ENCODE peak calls at places on chromosomes 4 and X, in seven cellular contexts. T, C, M, O, E, F and D are unnamed samples.

GRCh38 chr4:108360857-108361820 is 192.4 kb upstream of the LEF1 start:
- DNase-seq in F (no peak), M (no peak), C (peak), E (peak), T (peak), O (peak), D (no peak)

GRCh38 chrX:10172867-10173266 is 16.1 kb downstream of the CLCN4 start:
- DNase-seq in M (no peak), C (no peak), E (no peak), O (no peak), T (no peak), F (no peak), D (no peak)

GRCh38 chr4:112704991-112705845 is 68.3 kb downstream of the LARP7 start:
- DNase-seq in F (peak), O (peak), C (peak), E (peak), T (no peak), M (peak), D (peak)

GRCh38 chrX:13051167-13051528 is 6.7 kb upstream of the FAM9C start:
- DNase-seq in C (no peak), M (no peak), E (no peak), F (no peak), T (no peak), O (no peak), D (no peak)

GRCh38 chrX:134600714-134601113 is 57.6 kb downstream of the PLAC1 start:
- DNase-seq in M (no peak), F (no peak), T (peak), C (no peak), E (no peak), O (no peak), D (no peak)

GRCh38 chr4:184475096-184475461 is 729 bp upstream of the IRF2 start:
- DNase-seq in E (no peak), M (no peak), O (peak), F (peak), T (peak), C (no peak), D (peak)

GRCh38 chr4:80286451-80286850 is 20.0 kb downstream of the FGF5 start:
- DNase-seq in F (no peak), M (no peak), O (peak), C (no peak), T (no peak), E (no peak), D (no peak)

GRCh38 chrX:72079607-72080006 is 52.1 kb downstream of the RTL5 start:
- DNase-seq in E (no peak), T (no peak), F (no peak), M (no peak), C (no peak), O (no peak), D (no peak)

GRCh38 chr4:76703676-76704075 is 194.3 kb downstream of the SOWAHB start:
- DNase-seq in E (no peak), F (no peak), M (no peak), T (no peak), O (no peak), C (no peak), D (no peak)

GRCh38 chrX:41541381-41541780 is 94.2 kb downstream of the NYX start:
- DNase-seq in T (no peak), M (no peak), F (no peak), O (no peak), E (no peak), C (no peak), D (no peak)

GRCh38 chrX:14673764-14674163 is 144.4 kb downstream of the GLRA2 start:
- DNase-seq in T (peak), E (peak), C (no peak), O (peak), M (no peak), F (no peak), D (peak)

GRCh38 chr4:88029556-88029955 is 22.1 kb downstream of the PKD2 start:
- DNase-seq in C (no peak), T (no peak), O (no peak), F (no peak), M (no peak), E (no peak), D (no peak)

GRCh38 chr4:23438764-23439163 is 451.1 kb downstream of the PPARGC1A start:
- DNase-seq in T (no peak), F (no peak), M (no peak), C (no peak), O (no peak), E (no peak), D (no peak)

GRCh38 chrX:19907794-19908193 is 20.4 kb upstream of the SH3KBP1 start:
- DNase-seq in M (no peak), C (no peak), E (no peak), F (no peak), O (no peak), T (no peak), D (no peak)

GRCh38 chr4:55079451-55080173 is 45.8 kb downstream of the KDR start:
- DNase-seq in T (no peak), E (no peak), O (no peak), F (no peak), C (no peak), M (no peak), D (no peak)

GRCh38 chr4:138540056-138540800 is 298.1 kb upstream of the SLC7A11 start:
- DNase-seq in O (no peak), T (no peak), F (no peak), E (no peak), M (no peak), C (no peak), D (no peak)

GRCh38 chr4:168731706-168732414 is 235.0 kb downstream of the PALLD start:
- DNase-seq in F (no peak), C (no peak), E (no peak), T (no peak), M (no peak), O (no peak), D (no peak)

GRCh38 chr4:79623125-79623905 is 215.3 kb upstream of the GK2 start:
- DNase-seq in E (no peak), T (no peak), C (no peak), F (no peak), M (no peak), O (no peak), D (no peak)

GRCh38 chr4:118911162-118911791 is 22.6 kb downstream of the SYNPO2 start:
- DNase-seq in E (no peak), O (no peak), C (no peak), T (no peak), M (no peak), F (no peak), D (no peak)

GRCh38 chr4:79160962-79161361 is 164.9 kb downstream of the NAA11 start:
- DNase-seq in C (no peak), O (no peak), T (no peak), E (no peak), M (no peak), F (no peak), D (no peak)

GRCh38 chr4:48297447-48297846 is 27.8 kb upstream of the TEC start:
- DNase-seq in E (no peak), F (no peak), O (no peak), T (no peak), M (no peak), C (no peak), D (no peak)

GRCh38 chr4:80507507-80507906 is 172.0 kb downstream of the CFAP299 start:
- DNase-seq in M (no peak), E (no peak), F (no peak), T (peak), C (no peak), O (no peak), D (peak)

GRCh38 chr4:139222215-139222614 is 45.2 kb upstream of the ELF2 start:
- DNase-seq in T (no peak), C (no peak), M (no peak), E (no peak), O (no peak), F (no peak), D (no peak)

GRCh38 chr4:67762091-67762490 is 7.9 kb upstream of the GNRHR start:
- DNase-seq in T (peak), F (no peak), C (no peak), M (no peak), O (no peak), E (no peak), D (peak)

GRCh38 chr4:48031802-48032525 is 15.4 kb downstream of the NIPAL1 start:
- DNase-seq in C (no peak), F (no peak), E (no peak), T (no peak), M (no peak), O (no peak), D (no peak)

GRCh38 chrX:11629593-11630211 is 36.0 kb downstream of the ARHGAP6 start:
- DNase-seq in M (no peak), E (peak), O (no peak), C (no peak), F (no peak), T (peak), D (peak)

GRCh38 chr4:11805837-11806236 is 377.1 kb upstream of the HS3ST1 start:
- DNase-seq in C (no peak), F (no peak), E (no peak), M (no peak), O (no peak), T (peak), D (peak)

GRCh38 chr4:46986922-46987638 is 6.3 kb downstream of the GABRA4 start:
- DNase-seq in F (no peak), T (no peak), M (no peak), O (no peak), C (no peak), E (no peak), D (no peak)

GRCh38 chrX:138761380-138761779 is 49.9 kb upstream of the FGF13 start:
- DNase-seq in C (no peak), E (no peak), F (no peak), O (no peak), M (no peak), T (no peak), D (no peak)

GRCh38 chr4:7135389-7135746 is 57.0 kb upstream of the SORCS2 start:
- DNase-seq in C (no peak), E (no peak), F (no peak), T (no peak), O (no peak), M (no peak), D (no peak)

GRCh38 chrX:14913241-14913640 is 40.0 kb downstream of the MOSPD2 start:
- DNase-seq in F (no peak), M (no peak), C (no peak), E (no peak), T (no peak), O (no peak), D (no peak)

GRCh38 chr4:189979196-189980047 is 38.8 kb downstream of the FRG1 start:
- DNase-seq in E (no peak), O (no peak), M (no peak), T (no peak), C (no peak), F (no peak), D (no peak)

DNA sequence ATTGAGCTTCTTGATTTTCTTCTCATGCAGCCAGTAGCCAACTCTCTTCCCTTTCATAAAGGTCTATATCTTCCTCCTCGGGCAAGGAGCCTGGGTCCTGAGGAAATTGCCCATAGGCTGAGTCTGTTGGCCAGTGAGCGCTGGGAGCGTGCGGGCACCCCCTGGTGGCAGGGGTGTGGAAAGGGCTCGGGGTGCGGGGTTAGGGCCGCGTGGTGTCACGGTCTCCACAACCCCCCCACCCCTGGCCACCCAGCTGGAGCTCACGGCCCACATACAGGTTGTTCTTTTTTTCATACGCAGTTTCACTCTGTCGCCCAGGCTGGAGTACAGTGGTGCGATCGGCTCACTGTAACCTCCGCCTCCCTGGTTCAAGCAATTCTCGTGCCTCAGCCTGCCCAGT is 13.1 kb downstream of the RBM10 start:
- DNase-seq in T (no peak), O (no peak), F (no peak), E (no peak), C (no peak), M (no peak), D (no peak)
- TF ChIP-seq CTCF in T (no peak), O (no peak), F (no peak), E (no peak), C (no peak), M (peak), D (no peak)

DNA sequence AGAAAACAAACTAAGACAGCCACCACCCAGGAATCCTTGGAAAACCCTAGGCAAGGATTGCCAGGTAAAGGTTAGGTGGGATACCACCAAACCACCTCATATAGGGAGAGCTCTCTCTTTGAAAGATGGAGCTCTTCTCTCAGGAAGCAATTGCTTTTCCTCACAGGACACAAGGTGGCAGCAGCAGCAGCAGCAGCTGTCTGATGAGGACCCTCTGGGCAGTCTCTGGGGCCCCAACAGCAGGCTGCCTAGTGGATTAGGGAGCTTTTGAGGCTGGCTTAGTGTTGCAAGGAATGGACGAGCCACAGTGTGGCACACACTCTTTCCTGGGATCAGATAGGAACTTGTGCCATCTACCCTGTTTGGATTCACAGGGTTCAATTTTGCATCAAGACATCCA is 41.4 kb upstream of the CHRDL1 start:
- DNase-seq in M (peak), C (no peak), O (no peak), F (no peak), T (no peak), E (no peak), D (no peak)
- TF ChIP-seq CTCF in M (no peak), C (no peak), O (peak), F (no peak), T (no peak), E (no peak), D (no peak)

DNA sequence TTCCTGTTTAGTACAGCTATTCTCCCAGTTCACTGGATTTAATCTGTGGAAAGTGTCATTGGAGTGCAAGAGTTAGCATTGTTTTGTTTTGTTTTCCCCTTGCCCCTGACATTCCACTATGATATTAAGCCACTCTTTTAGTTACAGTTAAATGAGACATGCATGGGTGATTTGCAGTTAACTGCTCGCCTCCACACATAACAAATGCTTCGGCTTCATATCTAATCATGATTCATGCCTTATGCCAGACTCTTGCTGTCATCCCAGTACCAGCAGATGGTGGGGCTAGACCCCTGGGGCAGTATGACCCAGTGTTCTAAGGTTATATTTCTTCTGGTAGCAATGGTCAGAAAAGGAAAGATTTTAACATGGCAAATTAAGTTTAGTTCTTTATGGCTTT is 80.1 kb downstream of the RAP1GDS1 start:
- DNase-seq in T (no peak), C (no peak), E (peak), F (no peak), O (no peak), M (peak), D (no peak)
- TF ChIP-seq CTCF in T (no peak), C (no peak), E (no peak), F (no peak), O (no peak), M (no peak), D (no peak)

DNA sequence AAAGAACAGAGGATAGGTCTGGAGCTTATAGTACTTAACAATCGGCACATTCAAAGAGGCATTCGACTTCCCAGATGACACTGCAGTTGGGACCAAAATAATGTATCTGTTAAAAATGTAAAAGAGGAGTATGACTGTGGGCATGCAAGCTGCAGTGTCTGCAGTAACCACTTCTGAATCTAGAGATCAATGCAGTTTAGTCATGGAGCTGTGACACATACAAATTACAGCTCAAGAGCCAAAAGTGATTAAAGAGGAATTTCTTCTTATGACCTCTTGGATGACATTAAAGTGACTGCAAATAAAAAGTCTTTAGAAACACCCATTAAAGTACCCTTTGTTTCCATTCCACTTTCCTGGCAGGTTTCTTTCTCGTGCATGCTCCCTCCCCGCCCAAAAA is 298.7 kb downstream of the PDGFC start:
- DNase-seq in C (no peak), T (no peak), O (no peak), F (no peak), E (no peak), M (no peak), D (no peak)
- TF ChIP-seq CTCF in C (no peak), T (no peak), O (no peak), F (no peak), E (no peak), M (no peak), D (no peak)

GRCh38 chr4:56129431-56129861 is 180.7 kb downstream of the CEP135 start:
- DNase-seq in M (no peak), E (no peak), O (peak), F (peak), T (peak), C (no peak), D (peak)
- TF ChIP-seq CTCF in M (peak), E (no peak), O (peak), F (peak), T (peak), C (peak), D (no peak)

DNA sequence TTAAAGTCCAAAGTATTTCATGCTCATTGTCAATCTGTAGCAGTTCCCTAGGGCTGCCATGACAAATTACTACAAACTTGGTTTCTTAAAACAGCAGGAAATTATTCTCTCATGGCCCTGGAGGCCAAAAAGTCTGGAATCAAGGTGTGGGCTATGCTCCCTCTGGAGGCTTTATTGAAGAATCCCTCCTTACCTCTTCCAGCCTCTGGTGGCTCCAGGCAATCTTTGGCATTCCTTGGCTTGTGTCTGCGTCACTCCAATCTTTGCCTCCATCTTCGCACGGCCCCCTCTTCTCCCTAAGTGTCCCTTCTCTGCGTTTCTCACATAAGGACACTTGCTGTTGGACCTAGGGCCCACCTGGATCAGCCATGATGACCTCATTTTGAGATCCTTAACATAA is 170.4 kb downstream of the SMIM20 start:
- DNase-seq in C (no peak), M (no peak), F (no peak), O (no peak), E (no peak), T (no peak), D (no peak)
- TF ChIP-seq CTCF in C (no peak), M (no peak), F (no peak), O (no peak), E (no peak), T (no peak), D (no peak)

DNA sequence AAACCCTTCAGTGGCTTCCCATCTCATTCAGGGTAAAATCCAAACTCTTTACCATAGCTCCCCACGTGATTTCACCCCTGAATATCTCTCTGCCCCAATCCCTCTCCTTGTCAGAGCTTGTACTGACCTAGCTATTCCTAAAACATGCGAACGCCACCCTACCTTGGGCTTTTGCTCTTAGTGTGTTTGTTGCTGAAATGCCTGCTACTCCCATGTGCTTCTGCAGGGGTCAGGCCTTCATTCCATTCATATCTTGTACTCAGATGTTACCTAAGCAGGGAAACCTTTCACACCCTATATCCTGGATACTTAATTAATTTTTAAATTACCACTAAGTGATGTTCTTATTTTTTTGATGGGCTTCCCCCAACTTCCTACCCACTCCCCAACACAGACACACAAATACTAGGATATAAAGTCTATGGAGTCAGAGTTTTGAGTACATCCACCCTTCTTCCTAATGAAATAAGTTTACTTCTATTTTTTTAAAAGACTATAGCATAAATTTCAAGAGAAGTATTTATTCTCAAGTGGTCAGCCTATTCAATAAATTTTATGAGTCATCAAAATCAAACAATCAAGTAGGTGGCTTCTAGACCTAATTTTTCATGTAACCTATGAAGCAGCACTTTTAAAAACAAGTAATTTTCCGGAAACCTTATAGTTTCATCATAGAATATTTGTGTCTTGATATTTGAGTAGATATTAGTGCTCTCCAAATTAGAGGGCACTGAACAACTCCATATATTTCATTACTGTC is 189.4 kb downstream of the RAPGEF2 start:
- DNase-seq in F (no peak), O (no peak), C (no peak), M (no peak), E (no peak), T (no peak), D (no peak)
- TF ChIP-seq CTCF in F (no peak), O (no peak), C (no peak), M (no peak), E (no peak), T (no peak), D (no peak)

GRCh38 chr4:109574931-109575804 is 15.1 kb downstream of the MCUB start:
- DNase-seq in O (no peak), E (no peak), M (no peak), T (no peak), F (no peak), C (no peak), D (no peak)

GRCh38 chr4:109576462-109576861 is 16.4 kb downstream of the MCUB start:
- DNase-seq in T (no peak), O (peak), C (no peak), F (no peak), E (no peak), M (no peak), D (no peak)

GRCh38 chr4:109571494-109571893 is 11.4 kb downstream of the MCUB start:
- DNase-seq in T (no peak), M (no peak), O (no peak), F (no peak), E (no peak), C (no peak), D (no peak)

GRCh38 chr4:109572154-109572553 is 12.1 kb downstream of the MCUB start:
- DNase-seq in T (no peak), F (no peak), O (no peak), M (no peak), C (no peak), E (no peak), D (no peak)

DNA sequence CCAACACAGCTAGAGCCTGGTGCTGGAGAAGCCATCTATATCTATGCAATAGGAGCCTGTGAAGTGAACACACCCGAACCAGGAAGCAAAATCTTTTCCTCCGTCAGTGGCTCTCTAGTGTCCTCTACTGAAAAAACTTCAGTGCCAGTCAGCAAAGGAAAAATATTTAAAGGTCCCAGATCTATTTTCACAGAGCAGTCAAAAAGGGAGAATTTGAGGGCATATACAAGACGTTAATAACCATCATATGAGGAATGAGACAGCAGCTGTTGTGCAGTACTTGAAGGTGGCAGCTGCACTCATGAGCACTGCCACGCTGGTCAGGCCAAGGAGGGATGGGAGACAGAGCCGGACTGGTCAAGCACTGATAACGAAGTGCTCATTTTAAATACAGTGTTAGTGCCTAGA is 14.4 kb downstream of the MCUB start:
- DNase-seq in O (peak), T (no peak), M (no peak), F (no peak), C (no peak), E (no peak), D (no peak)
- TF ChIP-seq CTCF in O (peak), T (no peak), M (no peak), F (no peak), C (no peak), E (no peak), D (no peak)